ENCODE peak calls at places on chromosomes 11 and 22, in five cellular contexts. Z is neural progenitor cell, J is MM.1S, Q is PC-3, M is K562. V is an unnamed sample.

GRCh38 chr11:58688779-58689503 is 42.8 kb downstream of the GLYAT start:
- DNase-seq in M (no peak), Q (peak), J (no peak), Z (no peak), V (no peak)

GRCh38 chr11:121274332-121274991 is 18.1 kb upstream of the SC5D start:
- DNase-seq in M (no peak), Z (no peak), Q (peak), J (no peak), V (no peak)

GRCh38 chr11:92284107-92284506 is 59.5 kb downstream of the FAT3 start:
- DNase-seq in J (no peak), Z (no peak), M (no peak), Q (no peak), V (no peak)

GRCh38 chr11:119169272-119169719 is 771 bp downstream of the NLRX1 start:
- DNase-seq in Q (peak), Z (peak), J (no peak), M (no peak), V (peak)

GRCh38 chr11:76284161-76284560 is 77.9 kb upstream of the WNT11 start:
- DNase-seq in J (no peak), Q (no peak), M (no peak), Z (peak), V (no peak)

GRCh38 chr11:79077684-79078379 is 363.0 kb downstream of the TENM4 start:
- DNase-seq in J (no peak), Q (no peak), M (no peak), Z (no peak), V (no peak)

GRCh38 chr22:21450320-21450831 is 16.8 kb upstream of the TMEM191C start:
- DNase-seq in M (no peak), Q (no peak), J (no peak), Z (peak), V (no peak)

GRCh38 chr11:62446091-62446490 is 27.3 kb downstream of the SCGB1A1 start:
- DNase-seq in M (no peak), J (no peak), Q (peak), Z (no peak), V (no peak)

GRCh38 chr22:35343664-35344550 is 37.0 kb upstream of the HMOX1 start:
- DNase-seq in Z (no peak), Q (no peak), M (no peak), J (no peak), V (no peak)

GRCh38 chr22:41524809-41525449 is 19.3 kb downstream of the POLR3H start:
- DNase-seq in Z (no peak), M (no peak), J (no peak), Q (no peak), V (no peak)

GRCh38 chr11:8328848-8329330 is 65.2 kb upstream of the LMO1 start:
- DNase-seq in Z (peak), Q (peak), J (peak), M (peak), V (peak)

GRCh38 chr22:32142600-32142999 is 16.5 kb downstream of the C22orf42 start:
- DNase-seq in J (no peak), Z (no peak), M (no peak), Q (no peak), V (no peak)

GRCh38 chr22:31346733-31347250 is 646 bp upstream of the PATZ1 start:
- DNase-seq in Q (peak), J (no peak), M (peak), Z (peak), V (peak)

GRCh38 chr11:96102664-96103068 is 178.8 kb upstream of the MTMR2 start:
- DNase-seq in Z (no peak), Q (peak), M (no peak), J (no peak), V (peak)

GRCh38 chr11:68295271-68295670 is 17.1 kb upstream of the LRP5 start:
- DNase-seq in M (no peak), J (no peak), Q (no peak), Z (no peak), V (no peak)

GRCh38 chr11:4072668-4073285 is 21.8 kb upstream of the RRM1 start:
- DNase-seq in Q (peak), Z (peak), J (peak), M (peak), V (peak)

GRCh38 chr11:46239801-46240061 is 37.7 kb upstream of the CREB3L1 start:
- DNase-seq in J (no peak), M (no peak), Z (no peak), Q (no peak), V (peak)

GRCh38 chr11:117064275-117064674 is 34.0 kb downstream of the SIK3 start:
- DNase-seq in J (peak), M (no peak), Q (peak), Z (no peak), V (peak)

GRCh38 chr11:65662802-65663633 is at the start of gene RELA:
- DNase-seq in Z (peak), J (peak), Q (peak), M (peak), V (peak)

GRCh38 chr11:62559204-62559603 is 12.6 kb upstream of the AHNAK start:
- DNase-seq in J (no peak), Z (peak), Q (no peak), M (no peak), V (no peak)

GRCh38 chr11:1118755-1119275 is 38.9 kb upstream of the MUC5AC start:
- DNase-seq in Q (no peak), M (no peak), Z (no peak), J (no peak), V (no peak)

GRCh38 chr11:2525166-2525861 is 80.5 kb downstream of the KCNQ1 start:
- DNase-seq in J (no peak), M (no peak), Q (no peak), Z (no peak), V (no peak)

GRCh38 chr11:126335463-126335760 is 20.1 kb upstream of the ST3GAL4 start:
- DNase-seq in Z (no peak), Q (no peak), J (no peak), M (no peak), V (no peak)

GRCh38 chr11:4580124-4580523 is 1.4 kb upstream of the OR52I2 start:
- DNase-seq in Z (no peak), Q (no peak), M (no peak), J (no peak), V (no peak)

GRCh38 chr22:21599053-21599893 is 30.5 kb downstream of the YDJC start:
- DNase-seq in Z (no peak), M (peak), Q (no peak), J (no peak), V (no peak)

DNA sequence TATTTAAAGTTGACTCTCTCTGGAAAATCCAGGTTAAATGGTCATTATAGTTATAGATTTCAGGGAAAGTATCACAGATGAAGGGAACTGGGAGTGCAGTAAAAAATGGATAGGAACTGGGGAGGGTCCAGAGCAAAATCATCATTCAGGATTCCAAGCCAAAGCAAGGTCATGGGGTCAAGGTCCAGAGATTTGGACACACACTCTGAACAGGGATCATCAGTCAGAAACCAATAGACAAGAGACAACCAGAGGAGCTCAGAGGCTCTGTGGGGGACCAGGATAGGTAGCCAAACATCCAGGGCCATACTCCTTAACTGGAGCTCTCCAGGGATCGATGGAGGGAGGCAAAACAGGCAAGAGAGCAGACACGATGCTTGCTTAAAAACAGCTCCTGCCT is 27.3 kb upstream of the PSMA1 start:
- DNase-seq in M (no peak), Q (no peak), Z (no peak), J (no peak), V (no peak)
- TF ChIP-seq CTCF in M (no peak), Q (no peak), Z (no peak), J (no peak), V (no peak)

GRCh38 chr22:46728470-46728869 is 9.6 kb downstream of the CERK start:
- DNase-seq in J (no peak), Q (no peak), Z (no peak), M (no peak), V (no peak)
- H3K4me2 ChIP-seq in J (no peak), Q (no peak), Z (no peak), M (no peak), V (no peak)

DNA sequence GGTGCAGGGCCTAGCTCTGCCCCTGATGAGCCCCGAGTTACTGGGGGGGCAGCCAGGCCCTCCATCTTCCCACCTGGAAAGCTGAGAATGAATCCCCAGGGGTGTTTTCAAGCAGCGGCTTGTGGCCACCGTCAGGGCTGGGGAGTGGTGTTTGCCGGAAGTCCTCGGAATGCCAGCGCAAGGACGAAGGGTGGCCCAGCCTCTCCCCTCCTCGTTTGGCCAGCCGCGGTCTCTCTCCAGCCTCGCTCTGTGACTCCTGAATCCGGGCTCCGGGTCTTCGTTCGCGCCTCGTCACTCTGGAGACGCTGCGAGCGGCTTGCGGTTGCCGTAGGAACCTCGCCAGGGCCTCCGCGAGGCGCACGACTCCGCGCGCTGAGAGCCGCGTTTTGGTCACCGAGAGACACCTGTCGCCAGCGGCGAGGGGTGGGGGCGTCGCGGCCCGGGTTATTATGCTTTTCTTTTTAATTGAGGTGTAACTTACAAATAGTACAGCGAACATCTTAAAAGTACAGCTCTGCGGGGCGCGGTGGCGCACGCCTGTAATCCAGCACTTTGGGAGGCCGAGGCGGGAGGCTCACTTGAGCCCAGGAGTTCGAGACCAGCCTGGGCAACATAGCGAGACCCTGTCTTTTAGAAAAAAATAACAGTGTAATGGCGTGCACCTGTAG is 6.3 kb upstream of the KDELR3 start:
- DNase-seq in J (peak), Z (peak), M (peak), Q (peak), V (peak)
- TF ChIP-seq EZH2 in J (no peak), Z (no peak), M (no peak), Q (no peak), V (no peak)

DNA sequence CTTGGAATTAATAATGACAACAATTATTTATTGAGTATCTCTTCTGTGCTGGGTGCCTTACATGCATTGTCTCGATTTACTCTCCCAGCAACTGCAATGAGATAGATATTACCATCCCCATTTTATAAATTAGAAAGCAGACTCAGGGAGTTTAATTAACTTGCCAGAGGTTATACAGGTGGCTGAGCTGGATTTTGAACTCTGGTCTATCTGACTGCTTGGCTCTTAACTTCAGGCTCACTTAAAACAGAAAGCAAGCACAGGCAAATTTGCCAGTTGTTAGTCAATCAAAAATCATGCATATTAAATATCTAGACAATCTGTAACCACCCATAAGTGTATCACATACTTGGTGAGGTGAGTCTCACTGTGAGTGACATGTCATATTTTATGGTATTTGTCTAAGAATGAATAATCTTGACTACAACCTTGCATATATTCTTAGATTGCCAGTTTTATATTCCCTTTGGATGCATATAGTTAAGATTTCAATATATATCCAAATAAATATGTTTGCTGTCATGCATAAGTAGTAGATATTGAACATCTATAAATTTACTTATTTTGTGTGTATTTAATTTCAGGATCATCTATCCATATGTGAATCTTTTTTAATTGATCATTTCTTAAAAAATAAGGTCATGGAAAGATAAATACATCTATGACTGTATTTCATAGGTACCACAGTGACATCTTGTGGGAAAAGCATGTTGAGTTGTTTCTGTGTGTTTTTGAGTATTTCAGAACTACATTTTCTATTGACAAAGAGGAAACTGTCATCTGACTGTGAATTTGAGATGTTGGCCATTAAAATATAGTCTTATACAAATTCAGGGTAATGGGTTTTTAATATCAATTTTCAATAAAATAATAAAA is 112.0 kb upstream of the ARHGAP42 start:
- DNase-seq in M (peak), J (peak), Q (peak), Z (no peak), V (no peak)
- TF ChIP-seq CTCF in M (no peak), J (peak), Q (peak), Z (peak), V (peak)

GRCh38 chr11:115660072-115660805 is 156.0 kb upstream of the CADM1 start:
- DNase-seq in Z (peak), Q (no peak), M (no peak), J (no peak), V (no peak)
- H3K4me2 ChIP-seq in Z (peak), Q (no peak), M (no peak), J (no peak), V (peak)

GRCh38 chr22:27100789-27101188 is 443.4 kb downstream of the MIAT start:
- DNase-seq in M (no peak), Q (no peak), Z (peak), J (no peak), V (peak)
- TF ChIP-seq EZH2 in M (no peak), Q (no peak), Z (no peak), J (no peak), V (no peak)

GRCh38 chr11:27723685-27724084 is 23.4 kb upstream of the BDNF start:
- DNase-seq in Z (no peak), M (no peak), Q (no peak), J (no peak), V (no peak)
- TF ChIP-seq CTCF in Z (peak), M (no peak), Q (no peak), J (no peak), V (peak)

V was measured in astrocyte.